ENCODE peak calls at places on chromosomes 6 and 20, in seven cellular contexts. Q is mesendoderm, V is ureter, W is HepG2, X is NCI-H1436, T is iPS-NIHi11, M is thoracic aorta. B is an unnamed sample.

GRCh38 chr6:30041821-30042220 is 19.2 kb upstream of the POLR1H start:
- DNase-seq in Q (peak), V (no peak), W (no peak), X (no peak), T (no peak), M (no peak), B (no peak)

GRCh38 chr6:122476131-122476530 is 4.5 kb upstream of the SERINC1 start:
- DNase-seq in Q (peak), V (no peak), W (peak), X (peak), T (no peak), M (no peak), B (peak)

GRCh38 chr6:154653853-154654252 is 79.4 kb upstream of the SCAF8 start:
- DNase-seq in Q (peak), V (peak), W (no peak), X (no peak), T (no peak), M (peak), B (no peak)

GRCh38 chr20:14657231-14657630 is 319.8 kb upstream of the FLRT3 start:
- DNase-seq in Q (no peak), V (no peak), W (no peak), X (peak), T (no peak), M (no peak), B (no peak)

GRCh38 chr20:10783660-10784336 is 110.0 kb upstream of the JAG1 start:
- DNase-seq in Q (peak), V (no peak), W (no peak), X (no peak), T (no peak), M (no peak), B (no peak)

GRCh38 chr20:10113746-10114145 is 79.0 kb downstream of the ANKEF1 start:
- DNase-seq in Q (no peak), V (no peak), W (no peak), X (no peak), T (no peak), M (no peak), B (no peak)

GRCh38 chr6:56730663-56731529 is 88.2 kb upstream of the DST start:
- DNase-seq in Q (no peak), V (no peak), W (no peak), X (no peak), T (no peak), M (no peak), B (no peak)

GRCh38 chr20:9262653-9263194 is 193.8 kb downstream of the PLCB4 start:
- DNase-seq in Q (no peak), V (no peak), W (no peak), X (no peak), T (no peak), M (no peak), B (no peak)

GRCh38 chr20:48025661-48026060 is 240.4 kb upstream of the SULF2 start:
- DNase-seq in Q (no peak), V (no peak), W (no peak), X (no peak), T (no peak), M (no peak), B (no peak)

GRCh38 chr20:58402305-58402704 is 13.3 kb downstream of the VAPB start:
- DNase-seq in Q (peak), V (no peak), W (no peak), X (no peak), T (no peak), M (no peak), B (no peak)